ENCODE peak calls at places on chromosomes 5 and 9, in seven cellular contexts. L is ELF-1, Z is NCI-H1417, C is BJ, T is RWPE1, Q is C1 segment of cervical spinal cord, A is lower lobe of right lung. X is an unnamed sample.

GRCh38 chr5:6829150-6829784 is 116.0 kb downstream of the TENT4A start:
- DNase-seq in Z (no peak), Q (no peak), A (no peak), L (no peak), C (no peak), T (no peak), X (no peak)

GRCh38 chr9:35035851-35036701 is 36.3 kb downstream of the VCP start:
- DNase-seq in L (peak; percentile 87), C (no peak), Q (no peak), T (no peak), Z (no peak), A (peak; percentile 64), X (no peak)

GRCh38 chr5:35736280-35736679 is 118.6 kb downstream of the SPEF2 start:
- DNase-seq in L (no peak), Q (no peak), A (no peak), C (no peak), T (no peak), Z (no peak), X (no peak)

GRCh38 chr9:36603006-36603405 is 30.3 kb downstream of the MELK start:
- DNase-seq in Q (no peak), A (no peak), T (no peak), Z (no peak), L (no peak), C (no peak), X (no peak)

GRCh38 chr9:137685886-137686420 is 67.1 kb downstream of the EHMT1 start:
- DNase-seq in Z (no peak), Q (no peak), C (no peak), A (no peak), T (no peak), L (no peak), X (no peak)

GRCh38 chr9:26753971-26754370 is 138.6 kb downstream of the CAAP1 start:
- DNase-seq in Z (no peak), T (no peak), L (no peak), C (no peak), Q (no peak), A (no peak), X (no peak)

GRCh38 chr9:30075451-30076199 is 2308.8 kb upstream of the ACO1 start:
- DNase-seq in Z (no peak), L (peak; percentile 4), T (peak; percentile 42), A (no peak), C (no peak), Q (no peak), X (no peak)

GRCh38 chr9:113645224-113645971 is 181.9 kb downstream of the RGS3 start:
- DNase-seq in L (peak; percentile 64), Z (no peak), C (no peak), A (no peak), T (no peak), Q (no peak), X (no peak)

GRCh38 chr5:40227366-40227765 is 452.3 kb upstream of the PTGER4 start:
- DNase-seq in T (no peak), L (no peak), A (no peak), Z (no peak), Q (no peak), C (no peak), X (no peak)

GRCh38 chr5:21236104-21236503 is 1248.1 kb upstream of the CDH18 start:
- DNase-seq in T (no peak), L (no peak), Q (no peak), C (no peak), A (no peak), Z (no peak), X (no peak)

GRCh38 chr9:94920439-94920951 is 194.0 kb downstream of the AOPEP start:
- DNase-seq in C (peak; percentile 90), A (peak; percentile 68), T (no peak), Z (no peak), L (peak; percentile 63), Q (no peak), X (no peak)

GRCh38 chr9:130196643-130197042 is 24.4 kb downstream of the NCS1 start:
- DNase-seq in Z (no peak), L (no peak), A (no peak), Q (no peak), T (no peak), C (no peak), X (peak; percentile 87)

X was measured in NCI-H1105 treated with DMSO at 0.1 percent for 48 hours.